ENCODE peak calls at places on chromosomes 3 and 15, in eight cellular contexts. J is heart right ventricle, X is A549, A is PC-9, P is breast epithelium, L is pancreas, Y is adrenal gland, N is H9. Q is an unnamed sample. For H3K4me1, the result is how much of the 10 kb centered on the place peaks cover.

GRCh38 chr3:128497305-128498126 is 4.5 kb upstream of the GATA2 start:
- DNase-seq in P (no peak), A (peak), Y (peak), J (peak), L (peak), X (peak), N (peak), Q (no peak)

GRCh38 chr15:64246364-64247189 is 83.8 kb upstream of the PPIB start:
- DNase-seq in L (no peak), P (no peak), J (no peak), A (peak), Y (no peak), X (peak), N (peak), Q (no peak)

GRCh38 chr3:34782876-34783275 is 856.4 kb upstream of the ARPP21 start:
- DNase-seq in P (no peak), N (no peak), J (no peak), X (no peak), A (no peak), Y (no peak), L (no peak), Q (no peak)

GRCh38 chr15:85890620-85890980 is 95.9 kb upstream of the KLHL25 start:
- DNase-seq in J (no peak), Y (no peak), P (no peak), A (no peak), N (no peak), L (no peak), X (no peak), Q (no peak)

GRCh38 chr15:48324949-48325348 is 6.3 kb upstream of the DUT start:
- DNase-seq in P (no peak), X (no peak), N (no peak), Y (no peak), A (no peak), J (no peak), L (no peak), Q (no peak)

GRCh38 chr3:48679416-48680380 is 6.0 kb downstream of the NCKIPSD start:
- DNase-seq in J (no peak), N (no peak), A (peak), L (no peak), X (no peak), Y (no peak), P (no peak), Q (no peak)

GRCh38 chr15:74842581-74843444 is at the start of gene ULK3:
- DNase-seq in N (peak), P (peak), X (peak), L (peak), J (peak), A (peak), Y (peak), Q (peak)

GRCh38 chr3:55630280-55630920 is 143.3 kb upstream of the WNT5A start:
- DNase-seq in A (no peak), X (no peak), Y (no peak), N (no peak), P (no peak), J (no peak), L (no peak), Q (no peak)

GRCh38 chr3:16290827-16291196 is 25.8 kb downstream of the OXNAD1 start:
- DNase-seq in A (no peak), J (no peak), X (no peak), L (no peak), P (no peak), N (no peak), Y (no peak), Q (no peak)

GRCh38 chr3:48194446-48195071 is 6.3 kb upstream of the CDC25A start:
- DNase-seq in X (peak), J (peak), N (peak), L (peak), P (no peak), A (peak), Y (peak), Q (no peak)

GRCh38 chr3:149356044-149356592 is 21.3 kb downstream of the TM4SF1 start:
- DNase-seq in X (no peak), A (no peak), N (no peak), Y (no peak), P (no peak), L (no peak), J (no peak), Q (no peak)

GRCh38 chr3:149356630-149357029 is 20.8 kb downstream of the TM4SF1 start:
- DNase-seq in P (no peak), A (no peak), X (no peak), N (no peak), Y (no peak), L (no peak), J (no peak), Q (no peak)

GRCh38 chr3:149353581-149354184 is 20.2 kb upstream of the TM4SF18 start:
- DNase-seq in J (no peak), N (no peak), Y (no peak), P (no peak), L (no peak), X (no peak), A (no peak), Q (no peak)

GRCh38 chr3:149352556-149352955 is 19.1 kb upstream of the TM4SF18 start:
- DNase-seq in X (peak), N (peak), J (peak), L (peak), A (peak), P (no peak), Y (peak), Q (no peak)
- TF ChIP-seq CTCF in X (peak), N (peak), J (peak), L (peak), A (peak), P (peak), Y (peak), Q (peak)

GRCh38 chr15:98800437-98801233 is 152.3 kb downstream of the IGF1R start:
- DNase-seq in A (peak), X (peak), L (no peak), J (peak), N (peak), P (no peak), Y (no peak), Q (no peak)
- H3K27ac ChIP-seq in A (peak), X (peak), L (peak), J (no peak), N (peak), P (peak), Y (peak), Q (peak)

GRCh38 chr3:79983063-79983561 is 215.3 kb upstream of the ROBO1 start:
- DNase-seq in X (no peak), P (no peak), J (no peak), A (no peak), N (no peak), Y (no peak), L (no peak), Q (no peak)

GRCh38 chr3:79985866-79986265 is 218.1 kb upstream of the ROBO1 start:
- DNase-seq in J (no peak), Y (no peak), L (no peak), N (no peak), P (no peak), X (no peak), A (no peak), Q (no peak)

GRCh38 chr3:79976466-79976865 is 208.7 kb upstream of the ROBO1 start:
- DNase-seq in X (peak), N (no peak), L (no peak), Y (no peak), P (no peak), A (no peak), J (no peak), Q (no peak)

GRCh38 chr3:79973917-79974595 is 206.3 kb upstream of the ROBO1 start:
- DNase-seq in L (no peak), P (no peak), A (no peak), X (peak), Y (no peak), N (no peak), J (no peak), Q (no peak)

DNA sequence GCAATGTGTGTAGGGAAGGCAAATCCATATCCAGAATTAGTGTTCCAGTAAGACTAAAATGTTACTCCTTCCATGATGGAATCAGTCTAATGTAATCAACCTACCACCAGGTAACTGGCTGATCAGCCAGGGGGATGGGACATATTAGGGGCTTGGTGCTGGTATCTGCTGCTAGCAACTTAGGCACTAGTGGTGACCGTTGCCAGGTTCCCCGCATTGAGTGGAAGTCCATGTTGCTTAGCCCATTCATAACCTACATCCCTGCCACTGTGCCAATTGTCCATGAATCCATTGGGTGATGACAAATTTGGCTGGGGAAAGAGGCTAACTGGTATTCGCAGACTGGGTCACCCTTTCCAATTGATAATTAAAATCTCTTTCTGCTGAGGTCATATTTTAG is 212.2 kb upstream of the ROBO1 start:
- DNase-seq in A (no peak), X (no peak), P (no peak), N (no peak), J (no peak), L (no peak), Y (no peak), Q (no peak)
- H3K4me1 ChIP-seq in A (under half), X (under half), P (under half), N (under half), J (under half), L (under half), Y (under half), Q (under half)

GRCh38 chr15:73712107-73712506 is 27.9 kb downstream of the CD276 start:
- DNase-seq in P (no peak), Y (no peak), L (no peak), A (no peak), X (no peak), N (no peak), J (no peak), Q (no peak)

GRCh38 chr15:73717206-73717605 is 33.0 kb downstream of the CD276 start:
- DNase-seq in A (no peak), P (no peak), J (no peak), X (no peak), L (no peak), N (no peak), Y (no peak), Q (no peak)

GRCh38 chr15:73715417-73715816 is 31.2 kb downstream of the CD276 start:
- DNase-seq in P (no peak), X (no peak), Y (no peak), N (no peak), A (no peak), J (peak), L (no peak), Q (no peak)

GRCh38 chr15:73716417-73716816 is 32.2 kb downstream of the CD276 start:
- DNase-seq in A (no peak), N (no peak), Y (no peak), L (no peak), J (peak), X (no peak), P (no peak), Q (no peak)

GRCh38 chr15:73714695-73715301 is 30.6 kb downstream of the CD276 start:
- DNase-seq in Y (no peak), A (no peak), N (no peak), L (no peak), P (no peak), J (no peak), X (no peak), Q (no peak)
- TF ChIP-seq CTCF in Y (no peak), A (no peak), N (no peak), L (no peak), P (no peak), J (no peak), X (no peak), Q (no peak)

Q was measured in thoracic aorta.